ENCODE peak calls at places on chromosomes 16 and 17, in ten cellular contexts. J is endodermal cell; U is GM23248; P is GM23338; B is CD8-positive, alpha-beta memory T cell; R is esophagus squamous epithelium; G is ascending aorta; L is colonic mucosa; N is prostate gland; T is CD8-positive, alpha-beta T cell. X is an unnamed sample.

GRCh38 chr17:17201907-17202306 is 4.2 kb downstream of the PLD6 start:
- DNase-seq in T (no peak), L (no peak), R (no peak), P (no peak), B (no peak), U (no peak), N (no peak), G (no peak), J (no peak), X (no peak)

GRCh38 chr16:83808573-83809014 is 816 bp downstream of the HSBP1 start:
- DNase-seq in N (no peak), J (no peak), U (peak), B (no peak), G (no peak), L (no peak), T (no peak), R (no peak), P (no peak), X (no peak)

GRCh38 chr17:42548070-42548837 is 4.5 kb upstream of the HSD17B1 start:
- DNase-seq in B (peak), T (peak), U (no peak), L (peak), N (peak), G (no peak), J (peak), P (peak), R (no peak), X (peak)

GRCh38 chr17:45907720-45908395 is 13.5 kb downstream of the MAPT start:
- DNase-seq in G (no peak), J (no peak), N (no peak), B (no peak), L (no peak), R (no peak), T (no peak), P (no peak), U (no peak), X (no peak)

GRCh38 chr17:66310528-66311148 is 8.2 kb downstream of the PRKCA start:
- DNase-seq in L (no peak), N (no peak), P (peak), U (no peak), R (no peak), B (no peak), J (peak), G (no peak), T (no peak), X (no peak)

GRCh38 chr17:57295526-57296023 is 39.3 kb downstream of the MSI2 start:
- DNase-seq in N (no peak), T (no peak), U (no peak), L (no peak), B (no peak), G (no peak), P (no peak), J (no peak), R (no peak), X (no peak)

GRCh38 chr16:68744744-68745280 is 7.7 kb downstream of the CDH1 start:
- DNase-seq in R (no peak), P (peak), N (peak), J (peak), G (no peak), L (peak), B (no peak), U (peak), T (no peak), X (no peak)

GRCh38 chr17:41785876-41786226 is 660 bp downstream of the JUP start:
- DNase-seq in B (no peak), N (peak), G (no peak), L (peak), T (no peak), J (peak), P (peak), R (no peak), U (peak), X (no peak)

GRCh38 chr17:44636562-44636961 is 19.7 kb upstream of the MEIOC start:
- DNase-seq in R (no peak), P (peak), U (peak), L (no peak), B (no peak), G (no peak), T (no peak), J (no peak), N (no peak), X (peak)

GRCh38 chr17:7173687-7174602 is 5.2 kb downstream of the ASGR1 start:
- DNase-seq in P (peak), N (peak), G (no peak), L (peak), T (peak), R (no peak), B (peak), J (peak), U (peak), X (no peak)

GRCh38 chr17:4771519-4772234 is at the start of gene TM4SF5:
- DNase-seq in J (no peak), B (no peak), R (no peak), G (no peak), P (no peak), L (peak), N (no peak), U (no peak), T (no peak), X (no peak)

GRCh38 chr16:3752984-3753383 is 35.7 kb upstream of the TRAP1 start:
- DNase-seq in U (no peak), J (no peak), T (no peak), B (no peak), N (no peak), L (no peak), P (peak), G (no peak), R (no peak), X (no peak)

GRCh38 chr17:18040287-18040858 is 1.2 kb downstream of the GID4 start:
- DNase-seq in N (no peak), L (no peak), G (no peak), J (peak), U (peak), R (no peak), P (no peak), T (no peak), B (no peak), X (peak)

GRCh38 chr16:28845173-28846079 is 722 bp downstream of the TUFM start:
- DNase-seq in N (no peak), B (no peak), U (peak), P (peak), J (peak), G (no peak), R (no peak), T (peak), L (peak), X (peak)

GRCh38 chr16:88130016-88130415 is 178.8 kb downstream of the BANP start:
- DNase-seq in U (no peak), T (no peak), R (no peak), P (no peak), J (no peak), L (no peak), N (no peak), B (no peak), G (no peak), X (no peak)

GRCh38 chr16:8950580-8951077 is 13.1 kb downstream of the USP7 start:
- DNase-seq in R (no peak), U (peak), T (no peak), B (no peak), N (no peak), G (no peak), P (no peak), L (no peak), J (peak), X (no peak)

GRCh38 chr16:81483064-81483969 is 38.7 kb downstream of the CMIP start:
- DNase-seq in U (peak), L (no peak), P (no peak), B (no peak), G (no peak), J (no peak), R (no peak), T (no peak), N (no peak), X (no peak)
- H3K27ac ChIP-seq in U (no peak), L (no peak), P (no peak), B (peak), G (no peak), J (no peak), R (peak), T (no peak), N (no peak), X (no peak)

GRCh38 chr16:49883111-49883829 is 27.4 kb upstream of the ZNF423 start:
- DNase-seq in P (no peak), N (no peak), L (no peak), G (no peak), B (no peak), J (peak), U (no peak), T (no peak), R (no peak), X (no peak)
- H3K27ac ChIP-seq in P (no peak), N (no peak), L (no peak), G (no peak), B (no peak), J (no peak), U (no peak), T (no peak), R (no peak), X (no peak)

GRCh38 chr17:82062984-82063368 is 2.6 kb downstream of the DUS1L start:
- DNase-seq in P (no peak), J (no peak), U (no peak), N (no peak), G (no peak), T (no peak), L (no peak), R (no peak), B (no peak), X (no peak)
- H3K27ac ChIP-seq in P (no peak), J (no peak), U (no peak), N (no peak), G (no peak), T (no peak), L (no peak), R (no peak), B (no peak), X (no peak)

DNA sequence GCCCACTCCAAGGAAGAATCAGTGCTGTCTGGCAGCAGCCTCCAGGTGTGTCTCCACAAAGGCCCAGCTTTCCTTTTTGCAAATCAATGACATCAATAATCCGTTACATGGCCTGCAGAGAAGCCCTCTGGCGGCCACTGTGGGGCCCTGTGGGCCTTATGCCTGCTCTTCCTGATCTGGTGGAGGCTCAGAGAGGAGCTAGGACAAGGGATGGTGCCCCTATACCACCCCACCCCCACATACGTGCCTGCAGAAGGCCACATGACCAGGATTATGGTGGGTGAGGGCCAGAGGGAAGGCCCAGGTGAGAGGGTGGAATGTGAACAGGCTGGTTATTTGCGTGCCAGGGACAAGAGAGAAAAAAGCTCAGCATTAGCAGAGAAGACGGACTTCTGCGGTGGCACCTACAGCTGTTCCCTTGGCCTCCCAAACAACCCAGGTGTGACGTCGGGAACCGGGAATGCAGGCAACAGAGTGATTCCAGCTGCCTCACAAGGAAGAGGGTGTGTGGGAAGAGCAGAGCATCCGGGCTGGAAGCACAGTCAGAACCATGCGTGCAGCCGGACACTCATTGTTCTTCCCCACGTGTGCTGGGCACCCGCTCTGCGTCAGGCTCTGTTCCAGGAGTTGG is 22.5 kb downstream of the EIF4A3 start:
- DNase-seq in J (peak), N (peak), P (peak), T (no peak), G (no peak), L (no peak), R (no peak), U (peak), B (no peak), X (no peak)
- H3K27ac ChIP-seq in J (peak), N (peak), P (peak), T (no peak), G (no peak), L (no peak), R (peak), U (no peak), B (no peak), X (no peak)

GRCh38 chr17:64056269-64057005 is 36.0 kb upstream of the ICAM2 start:
- DNase-seq in R (no peak), L (no peak), U (no peak), P (peak), B (no peak), N (no peak), G (no peak), J (peak), T (no peak), X (peak)
- H3K27ac ChIP-seq in R (no peak), L (no peak), U (no peak), P (peak), B (no peak), N (no peak), G (no peak), J (no peak), T (peak), X (peak)

X was measured in OCI-LY7.